ENCODE peak calls at places on chromosome 22, in eight cellular contexts. C is IMR-90, A is cardiac fibroblast, X is ascending aorta, R is bronchial epithelial cell, K is body of pancreas, H is NB4, V is brain microvascular endothelial cell. E is an unnamed sample.
A peak's percentile ranks its signal among the peaks of the same experiment; 100 is the strongest.

GRCh38 chr22:35642305-35642741 is 5.9 kb upstream of the APOL6 start:
- DNase-seq in C (peak; percentile 46), A (no peak), X (peak; percentile 59), R (no peak), K (no peak), H (no peak), V (no peak), E (no peak)

GRCh38 chr22:22618448-22618847 is 26.0 kb upstream of the GGTLC2 start:
- DNase-seq in C (no peak), A (no peak), X (no peak), R (no peak), K (no peak), H (no peak), V (no peak), E (no peak)

GRCh38 chr22:34437140-34437539 is 516.9 kb upstream of the LARGE1 start:
- DNase-seq in C (no peak), A (no peak), X (no peak), R (no peak), K (no peak), H (no peak), V (no peak), E (no peak)

GRCh38 chr22:35995772-35996171 is 32.9 kb downstream of the RBFOX2 start:
- DNase-seq in C (peak; percentile 99), A (peak; percentile 98), X (peak; percentile 91), R (peak; percentile 27), K (peak; percentile 39), H (no peak), V (peak; percentile 88), E (peak; percentile 93)

GRCh38 chr22:42294034-42294985 is 23.9 kb upstream of the TCF20 start:
- DNase-seq in C (peak; percentile 41), A (peak; percentile 55), X (no peak), R (peak; percentile 26), K (peak; percentile 64), H (peak; percentile 39), V (peak; percentile 24), E (no peak)

GRCh38 chr22:26516503-26516902 is 4.2 kb upstream of the TFIP11 start:
- DNase-seq in C (no peak), A (no peak), X (no peak), R (no peak), K (peak; percentile 52), H (no peak), V (no peak), E (no peak)

GRCh38 chr22:37630839-37631435 is 8.5 kb upstream of the SH3BP1 start:
- DNase-seq in C (no peak), A (no peak), X (no peak), R (no peak), K (no peak), H (peak; percentile 33), V (no peak), E (no peak)

GRCh38 chr22:44307509-44308169 is 5.1 kb downstream of the SHISAL1 start:
- DNase-seq in C (peak; percentile 19), A (peak; percentile 13), X (no peak), R (no peak), K (no peak), H (no peak), V (no peak), E (no peak)

GRCh38 chr22:45640291-45640940 is 31.2 kb upstream of the ATXN10 start:
- DNase-seq in C (no peak), A (no peak), X (no peak), R (no peak), K (no peak), H (peak; percentile 55), V (no peak), E (no peak)

GRCh38 chr22:44351685-44352377 is 39.1 kb upstream of the SHISAL1 start:
- DNase-seq in C (peak; percentile 95), A (peak; percentile 91), X (peak; percentile 80), R (peak; percentile 77), K (no peak), H (peak; percentile 21), V (peak; percentile 88), E (no peak)

GRCh38 chr22:18111759-18112330 is 1.2 kb downstream of the TUBA8 start:
- DNase-seq in C (no peak), A (no peak), X (no peak), R (no peak), K (no peak), H (peak; percentile 32), V (no peak), E (no peak)

GRCh38 chr22:18112440-18112839 is 1.8 kb downstream of the TUBA8 start:
- DNase-seq in C (no peak), A (no peak), X (no peak), R (no peak), K (no peak), H (peak; percentile 25), V (no peak), E (no peak)

GRCh38 chr22:18110944-18111758 is 542 bp downstream of the TUBA8 start:
- DNase-seq in C (no peak), A (no peak), X (no peak), R (no peak), K (no peak), H (peak; percentile 41), V (no peak), E (no peak)

GRCh38 chr22:18109410-18110193 is 1.0 kb upstream of the TUBA8 start:
- DNase-seq in C (no peak), A (no peak), X (no peak), R (no peak), K (no peak), H (peak; percentile 23), V (no peak), E (no peak)

DNA sequence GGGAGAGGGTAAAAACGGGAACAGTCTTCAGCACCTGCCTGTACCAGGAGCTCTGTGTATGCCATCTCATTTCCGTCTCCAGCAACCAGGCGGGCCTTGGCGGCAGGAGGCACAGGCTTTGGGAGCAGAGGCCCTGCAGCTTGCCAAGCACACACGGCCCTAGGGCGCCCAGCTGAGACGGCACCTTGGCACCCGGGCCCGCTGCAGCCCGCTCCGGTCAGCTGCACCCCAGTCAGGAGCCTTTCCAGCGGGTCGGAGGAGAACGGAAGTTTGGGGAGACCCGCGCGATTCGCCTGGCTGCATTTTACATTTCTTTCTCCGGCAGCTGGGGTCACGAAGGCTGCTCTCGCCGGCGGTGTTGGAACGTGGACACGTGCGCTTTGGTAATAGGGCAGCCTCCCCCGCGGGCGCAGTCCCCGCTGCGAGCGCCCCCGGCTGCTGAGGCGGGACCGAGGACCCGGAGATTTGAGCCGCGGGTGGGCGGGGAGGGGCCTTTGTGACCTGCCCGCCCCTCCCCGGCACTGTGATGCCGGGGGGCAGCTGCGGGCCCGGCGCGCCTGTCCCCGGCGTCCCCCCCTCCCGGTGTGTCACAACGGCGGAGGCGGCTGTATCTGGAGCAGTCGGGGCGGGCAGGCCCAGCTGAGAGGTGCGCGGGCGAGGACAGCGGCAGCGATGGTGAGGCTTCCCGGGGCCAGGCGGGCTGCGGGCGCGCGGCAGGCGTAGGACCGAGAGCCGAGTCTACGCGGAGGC is at the start of gene TUBA8:
- DNase-seq in C (peak; percentile 16), A (peak; percentile 35), X (peak; percentile 67), R (peak; percentile 20), K (peak; percentile 66), H (peak; percentile 77), V (peak; percentile 14), E (peak; percentile 31)
- TF ChIP-seq CTCF in C (no peak), A (no peak), X (no peak), R (no peak), K (no peak), H (no peak), V (no peak), E (no peak)

DNA sequence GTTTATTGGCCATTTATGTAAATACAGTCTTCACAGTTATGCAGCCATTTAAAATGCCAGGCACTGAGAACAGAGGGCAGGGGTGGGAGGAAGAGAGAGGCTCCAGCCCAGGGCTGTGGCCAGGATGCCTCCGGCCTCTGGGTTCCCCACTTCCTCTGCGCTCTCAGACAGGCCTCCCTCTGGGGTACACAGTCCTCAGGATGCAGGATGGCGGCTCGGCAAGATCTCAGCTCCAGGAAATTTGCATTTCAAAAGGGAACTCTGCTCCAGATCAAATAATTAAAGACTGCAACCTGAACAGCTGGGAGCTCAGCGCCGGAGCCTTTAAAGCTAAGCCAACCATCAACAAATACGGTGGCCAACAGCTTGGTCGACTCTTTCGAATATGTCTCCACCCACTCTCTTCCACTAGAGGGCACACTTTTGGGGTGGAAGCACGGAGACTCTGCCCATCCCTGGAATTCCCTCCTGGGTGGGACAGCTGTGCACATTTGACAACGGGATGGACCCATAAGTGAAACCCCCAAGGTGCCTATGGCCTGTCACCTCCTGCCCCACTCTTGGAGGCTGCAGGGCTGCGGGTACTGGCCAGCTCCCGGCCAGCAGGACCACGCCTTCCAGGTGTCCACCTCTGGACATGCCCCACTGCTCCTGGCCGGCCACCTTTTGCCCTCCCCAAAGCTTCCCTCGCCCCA is 1044.7 kb downstream of the BRD1 start:
- DNase-seq in C (no peak), A (no peak), X (no peak), R (no peak), K (no peak), H (peak; percentile 21), V (no peak), E (peak; percentile 7)
- TF ChIP-seq CTCF in C (no peak), A (no peak), X (no peak), R (no peak), K (no peak), H (peak; percentile 58), V (no peak), E (no peak)

DNA sequence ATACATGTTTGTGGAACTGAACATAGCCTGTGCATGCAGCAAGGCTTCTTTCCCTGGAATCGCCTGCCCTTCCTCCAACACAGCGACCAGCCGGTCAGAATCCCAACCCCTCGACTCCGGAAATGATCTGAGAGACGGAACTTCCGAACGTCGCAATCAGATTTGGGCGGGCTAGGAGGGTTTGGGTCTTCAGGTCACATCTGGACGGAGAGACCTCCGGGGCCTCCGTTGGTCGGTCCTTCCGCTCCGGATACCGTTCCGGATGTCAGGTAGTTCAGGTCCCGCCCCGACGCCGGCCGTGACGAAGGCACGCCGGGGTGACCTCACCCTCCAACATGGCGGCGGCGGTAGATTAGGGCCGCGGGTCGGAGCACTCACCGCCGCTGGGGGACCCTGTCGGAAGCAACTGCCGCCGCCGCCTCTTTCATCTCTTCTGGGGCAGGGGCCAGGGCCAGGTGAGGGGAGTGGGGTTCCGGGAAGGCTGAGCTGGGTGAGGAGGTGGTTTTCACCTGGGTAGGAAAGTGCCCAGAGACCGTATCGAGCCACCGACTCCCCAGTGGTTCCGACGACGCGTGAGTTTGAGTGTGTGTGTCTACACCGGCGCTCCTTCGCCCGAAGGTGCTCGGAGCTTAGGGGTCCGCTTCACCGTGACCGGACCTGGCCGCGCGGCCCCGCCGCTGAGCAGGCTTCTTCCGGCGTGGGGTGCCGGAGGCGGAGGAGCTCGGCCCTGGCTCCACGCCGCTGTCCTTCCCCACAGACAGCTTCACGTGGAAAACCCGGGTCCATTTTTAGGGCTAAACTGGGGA is at the start of gene BCL2L13:
- DNase-seq in C (peak; percentile 90), A (peak; percentile 88), X (peak; percentile 96), R (peak; percentile 76), K (peak; percentile 95), H (peak; percentile 96), V (peak; percentile 82), E (peak; percentile 89)
- TF ChIP-seq CTCF in C (peak; percentile 1), A (no peak), X (no peak), R (peak; percentile 10), K (no peak), H (no peak), V (peak; percentile 18), E (no peak)

DNA sequence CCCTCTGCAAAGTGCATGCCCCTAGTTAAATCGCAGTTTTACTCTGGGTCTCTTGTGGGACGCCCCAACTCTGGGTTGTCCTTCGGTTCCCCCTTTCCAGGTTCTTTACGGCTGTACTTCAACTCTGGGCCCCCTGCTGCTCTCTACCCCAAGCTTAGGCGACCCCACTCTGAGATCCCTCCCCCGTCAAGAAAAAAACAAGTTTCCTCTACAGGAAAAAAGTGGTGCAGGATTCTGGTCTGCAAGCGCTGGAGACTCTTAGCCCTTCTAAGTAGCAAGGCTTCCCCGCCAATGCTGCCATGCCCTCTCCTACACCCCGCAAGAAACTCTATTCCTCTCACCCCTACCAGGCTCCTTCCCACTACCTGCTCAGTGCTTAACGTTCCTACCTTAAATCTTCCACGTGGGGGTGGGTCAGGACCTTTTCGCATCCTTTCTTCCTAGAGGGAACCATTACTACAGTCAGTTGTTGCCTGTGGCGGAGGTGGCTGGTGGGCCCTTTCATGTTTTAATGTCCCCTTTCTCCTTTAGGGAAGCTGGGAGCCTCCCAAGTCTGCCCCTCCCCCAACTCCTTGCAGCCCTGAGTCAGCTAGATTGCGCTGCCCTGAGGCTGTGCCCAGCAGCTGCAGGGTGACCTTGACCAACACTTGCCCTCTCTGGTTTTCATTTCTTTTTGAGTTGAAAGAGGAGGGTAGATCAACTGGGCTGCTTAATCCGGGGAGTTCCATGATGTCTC is 1.4 kb downstream of the NEFH start:
- DNase-seq in C (no peak), A (no peak), X (no peak), R (no peak), K (peak; percentile 52), H (no peak), V (no peak), E (no peak)
- TF ChIP-seq CTCF in C (no peak), A (no peak), X (no peak), R (no peak), K (no peak), H (no peak), V (no peak), E (no peak)